ENCODE peak calls at places on chromosomes 11 and 22, in six cellular contexts. O is K562, R is HepG2, K is H1, H is HCT116, X is GM12878. J is an unnamed sample. For H3K4me1, the result is how much of the 10 kb centered on the place peaks cover.

GRCh38 chr11:117851091-117851490 is 25.4 kb downstream of the FXYD6 start:
- DNase-seq in O (no peak), R (no peak), H (no peak), K (no peak), X (no peak), J (no peak)

GRCh38 chr11:85810521-85810870 is 445 bp downstream of the SYTL2 start:
- DNase-seq in R (no peak), X (no peak), H (no peak), O (no peak), K (peak), J (no peak)

GRCh38 chr11:267491-267994 is 10.7 kb upstream of the NLRP6 start:
- DNase-seq in X (peak), R (no peak), O (peak), H (no peak), K (no peak), J (no peak)

GRCh38 chr22:25134028-25134427 is 65.6 kb upstream of the CRYBB3 start:
- DNase-seq in X (no peak), H (no peak), K (no peak), R (no peak), O (no peak), J (no peak)

GRCh38 chr11:46489668-46490560 is 98.3 kb upstream of the CHRM4 start:
- DNase-seq in X (no peak), H (peak), K (no peak), R (peak), O (peak), J (peak)

GRCh38 chr11:37504066-37504611 is 906.1 kb upstream of the RAG2 start:
- DNase-seq in O (no peak), K (no peak), X (peak), R (no peak), H (no peak), J (no peak)

GRCh38 chr11:90476442-90477007 is 253.7 kb upstream of the CHORDC1 start:
- DNase-seq in K (no peak), H (peak), O (no peak), X (peak), R (peak), J (peak)

GRCh38 chr11:45534132-45534531 is 131.3 kb downstream of the CHST1 start:
- DNase-seq in H (no peak), O (no peak), R (no peak), K (no peak), X (no peak), J (no peak)

GRCh38 chr11:118914178-118914918 is 11.4 kb downstream of the BCL9L start:
- DNase-seq in K (no peak), R (peak), O (no peak), X (no peak), H (no peak), J (no peak)

GRCh38 chr22:27133951-27134664 is 476.7 kb downstream of the MIAT start:
- DNase-seq in R (no peak), O (peak), H (no peak), K (no peak), X (no peak), J (no peak)

GRCh38 chr22:43796567-43796966 is 15.5 kb downstream of the EFCAB6 start:
- DNase-seq in K (no peak), R (no peak), O (no peak), X (no peak), H (peak), J (peak)

GRCh38 chr22:29427176-29427760 is 11.1 kb upstream of the RFPL1 start:
- DNase-seq in K (no peak), X (no peak), R (no peak), H (no peak), O (no peak), J (no peak)

GRCh38 chr11:46229250-46229649 is 48.2 kb upstream of the CREB3L1 start:
- DNase-seq in R (no peak), H (no peak), X (no peak), O (no peak), K (no peak), J (no peak)

GRCh38 chr11:114133548-114134329 is 74.2 kb downstream of the ZBTB16 start:
- DNase-seq in R (no peak), K (no peak), X (no peak), H (no peak), O (no peak), J (no peak)

GRCh38 chr22:45262931-45263789 is 21.6 kb upstream of the UPK3A start:
- DNase-seq in H (no peak), R (no peak), X (peak), O (no peak), K (no peak), J (no peak)

GRCh38 chr22:48021946-48022345 is 1259.5 kb downstream of the TBC1D22A start:
- DNase-seq in O (no peak), H (no peak), K (no peak), R (no peak), X (no peak), J (no peak)

GRCh38 chr11:125215951-125216350 is 51.4 kb downstream of the PKNOX2 start:
- DNase-seq in H (no peak), O (no peak), R (no peak), X (no peak), K (no peak), J (no peak)

GRCh38 chr11:2127357-2127971 is 11.7 kb downstream of the IGF2 start:
- DNase-seq in K (no peak), O (no peak), X (no peak), R (no peak), H (no peak), J (no peak)

GRCh38 chr22:39284142-39284980 is 35.1 kb downstream of the RPL3 start:
- DNase-seq in X (no peak), O (no peak), K (no peak), R (peak), H (no peak), J (no peak)

GRCh38 chr11:132499661-132500060 is 1032.6 kb downstream of the OPCML start:
- DNase-seq in K (no peak), X (no peak), H (no peak), O (no peak), R (no peak), J (no peak)

GRCh38 chr11:117462183-117462574 is 134.5 kb downstream of the CEP164 start:
- DNase-seq in K (no peak), O (no peak), R (no peak), X (no peak), H (no peak), J (no peak)

GRCh38 chr11:124194696-124195418 is 11.7 kb downstream of the OR10D3 start:
- DNase-seq in K (peak), H (peak), R (peak), X (peak), O (peak), J (peak)

GRCh38 chr11:69801513-69802335 is 17.5 kb downstream of the FGF3 start:
- DNase-seq in R (peak), H (peak), X (no peak), O (peak), K (peak), J (no peak)

GRCh38 chr11:11037162-11037732 is 179.4 kb upstream of the ZBED5 start:
- DNase-seq in H (no peak), X (no peak), R (no peak), K (no peak), O (no peak), J (no peak)

GRCh38 chr11:11036185-11037161 is 178.6 kb upstream of the ZBED5 start:
- DNase-seq in O (peak), H (peak), K (no peak), X (no peak), R (peak), J (peak)

GRCh38 chr11:11032072-11032471 is 174.2 kb upstream of the ZBED5 start:
- DNase-seq in R (no peak), X (no peak), H (no peak), O (no peak), K (no peak), J (no peak)

GRCh38 chr11:11034476-11034875 is 176.6 kb upstream of the ZBED5 start:
- DNase-seq in K (no peak), O (no peak), X (no peak), H (no peak), R (no peak), J (no peak)

GRCh38 chr11:11035331-11035730 is 177.5 kb upstream of the ZBED5 start:
- DNase-seq in O (no peak), K (no peak), X (no peak), H (no peak), R (no peak), J (no peak)
- TF ChIP-seq ZNF274 in O (no peak), K (no peak), X (no peak), H (no peak), R (no peak), J (no peak)

GRCh38 chr11:72629266-72629665 is 45.0 kb downstream of the PDE2A start:
- DNase-seq in X (no peak), R (no peak), K (no peak), H (no peak), O (no peak), J (no peak)
- H3K4me1 ChIP-seq in X (under half), R (under half), K (under half), H (under half), O (under half), J (under half)

GRCh38 chr11:4607782-4608666 is at the start of gene TRIM68:
- DNase-seq in R (no peak), H (peak), X (peak), O (peak), K (peak), J (peak)

GRCh38 chr11:4610258-4610935 is 2.4 kb upstream of the TRIM68 start:
- DNase-seq in X (no peak), H (no peak), R (no peak), O (no peak), K (no peak), J (no peak)

GRCh38 chr11:4607111-4607510 is 920 bp downstream of the TRIM68 start:
- DNase-seq in X (no peak), K (no peak), H (no peak), O (no peak), R (no peak), J (no peak)

GRCh38 chr11:4605057-4605456 is 3.0 kb downstream of the TRIM68 start:
- DNase-seq in O (no peak), R (no peak), X (no peak), K (no peak), H (no peak), J (no peak)

GRCh38 chr11:4606231-4607015 is 1.6 kb downstream of the TRIM68 start:
- DNase-seq in X (no peak), K (no peak), O (no peak), R (no peak), H (no peak), J (no peak)
- H3K9ac ChIP-seq in X (peak), K (no peak), O (no peak), R (no peak), H (no peak), J (no peak)

DNA sequence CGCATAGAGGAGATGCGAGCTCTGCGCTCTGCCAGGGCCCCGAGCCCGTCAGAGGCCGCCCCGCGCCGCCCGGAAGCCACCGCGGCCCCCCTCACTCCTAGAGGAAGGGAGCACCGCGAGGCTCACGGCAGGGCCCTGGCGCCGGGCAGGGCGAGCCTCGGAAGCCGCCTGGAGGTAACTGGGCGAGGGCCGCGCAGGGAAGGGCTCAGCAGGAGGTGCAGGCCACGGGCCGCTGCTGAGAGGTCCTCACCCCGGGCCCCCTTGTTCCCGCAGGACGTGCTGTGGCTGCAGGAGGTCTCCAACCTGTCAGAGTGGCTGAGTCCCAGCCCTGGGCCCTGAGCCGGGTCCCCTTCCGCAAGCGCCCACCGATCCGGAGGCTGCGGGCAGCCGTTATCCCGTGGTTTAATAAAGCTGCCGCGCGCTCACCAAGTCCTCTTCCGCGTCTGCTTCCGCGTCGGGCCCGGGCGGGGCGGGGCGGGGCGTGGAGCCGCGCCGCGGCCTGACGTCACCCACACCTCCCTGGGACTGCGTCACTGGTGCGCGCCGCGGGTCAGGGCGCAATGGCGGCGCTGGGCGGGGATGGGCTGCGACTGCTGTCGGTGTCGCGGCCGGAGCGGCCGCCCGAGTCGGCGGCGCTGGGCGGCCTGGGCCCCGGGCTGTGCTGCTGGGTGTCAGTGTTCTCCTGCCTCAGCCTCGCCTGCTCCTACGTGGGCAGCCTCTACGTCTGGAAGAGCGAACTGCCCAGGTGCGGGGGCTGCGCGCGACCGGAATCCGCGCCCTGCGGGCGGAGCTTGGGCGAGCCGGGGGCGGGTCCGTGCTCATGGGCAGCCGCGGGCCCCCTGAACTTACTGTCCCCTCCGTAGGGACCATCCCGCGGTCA is at the start of gene RCE1:
- DNase-seq in K (peak), X (peak), R (peak), O (peak), H (peak), J (peak)
- TF ChIP-seq ZNF274 in K (no peak), X (no peak), R (no peak), O (no peak), H (no peak), J (no peak)

J was measured in NT2/D1.